ENCODE peak calls at places on chromosomes 11 and 22, in seven cellular contexts. D is tibial artery, F is posterior cingulate gyrus, J is bronchial epithelial cell, V is H54, N is GM23338, P is HEK293T. T is an unnamed sample.

GRCh38 chr11:95045791-95046190 is 3.4 kb upstream of the KDM4F start:
- DNase-seq in D (no peak), N (no peak), J (no peak), V (no peak), P (no peak), F (no peak), T (no peak)

GRCh38 chr11:120432056-120433018 is 79.2 kb upstream of the GRIK4 start:
- DNase-seq in D (peak; percentile 65), F (no peak), P (no peak), J (peak; percentile 99), V (peak; percentile 18), N (no peak), T (peak; percentile 88)

GRCh38 chr22:24231706-24232105 is 13.2 kb downstream of the GGT5 start:
- DNase-seq in D (no peak), V (no peak), F (no peak), J (no peak), N (no peak), P (no peak), T (no peak)

GRCh38 chr11:38089728-38090127 is 1491.7 kb upstream of the RAG2 start:
- DNase-seq in V (no peak), D (no peak), N (no peak), P (no peak), F (no peak), J (peak; percentile 85), T (peak; percentile 19)

GRCh38 chr11:95349345-95349942 is 118.4 kb upstream of the SESN3 start:
- DNase-seq in D (no peak), P (no peak), J (no peak), V (no peak), F (no peak), N (no peak), T (no peak)

GRCh38 chr22:26660961-26661578 is 3.7 kb downstream of the MIAT start:
- DNase-seq in F (no peak), P (no peak), J (peak; percentile 54), D (no peak), V (no peak), N (peak; percentile 43), T (no peak)

GRCh38 chr11:119055901-119056300 is 1.1 kb downstream of the HYOU1 start:
- DNase-seq in J (peak; percentile 36), N (peak; percentile 22), D (no peak), F (peak; percentile 9), V (no peak), P (no peak), T (no peak)

GRCh38 chr11:12845739-12846358 is 163.3 kb upstream of the RASSF10 start:
- DNase-seq in V (no peak), J (no peak), N (peak; percentile 59), P (peak; percentile 34), F (no peak), D (no peak), T (no peak)

GRCh38 chr22:24414984-24415945 is 12.1 kb upstream of the ADORA2A start:
- DNase-seq in N (no peak), V (no peak), J (no peak), D (no peak), F (peak; percentile 86), P (no peak), T (no peak)

GRCh38 chr22:36544107-36544620 is 15.2 kb upstream of the EIF3D start:
- DNase-seq in F (no peak), J (peak; percentile 54), D (no peak), P (no peak), N (no peak), V (no peak), T (no peak)

GRCh38 chr22:23219787-23220484 is 39.6 kb downstream of the BCR start:
- DNase-seq in P (no peak), V (peak; percentile 39), N (no peak), D (no peak), J (peak; percentile 75), F (peak; percentile 73), T (no peak)